ENCODE peak calls at places on chromosomes 5 and 9, in seven cellular contexts. One of them, this sample, is unnamed.

GRCh38 chr9:76905984-76906861 is at the start of gene PRUNE2:
- DNase-seq in HFF-Myc: peak; percentile 42
- DNase-seq in NCI-H460: peak; percentile 65
- DNase-seq in activated B cell treated with CpG ODN at 0.5 μM for 24 hours: no peak
- DNase-seq in stimulated activated CD4-positive, alpha-beta T cell treated with anti-CD3 and anti-CD28 coated beads, Interleukin-12 subunit alpha, Interleukin-12 subunit beta, amount 100 ng/mL, for 4 hours: no peak
- DNase-seq in EH: peak; percentile 76
- DNase-seq in HuH-7.5: no peak
- DNase-seq in this sample: peak; percentile 96

GRCh38 chr5:87746891-87747366 is 334.2 kb upstream of the CCNH start:
- DNase-seq in HuH-7.5: no peak
- DNase-seq in NCI-H460: no peak
- DNase-seq in activated B cell treated with CpG ODN at 0.5 μM for 24 hours: no peak
- DNase-seq in HFF-Myc: no peak
- DNase-seq in stimulated activated CD4-positive, alpha-beta T cell treated with anti-CD3 and anti-CD28 coated beads, Interleukin-12 subunit alpha, Interleukin-12 subunit beta, amount 100 ng/mL, for 4 hours: no peak
- DNase-seq in EH: no peak
- DNase-seq in this sample: no peak

GRCh38 chr9:14967450-14968321 is 57.5 kb upstream of the FREM1 start:
- DNase-seq in stimulated activated CD4-positive, alpha-beta T cell treated with anti-CD3 and anti-CD28 coated beads, Interleukin-12 subunit alpha, Interleukin-12 subunit beta, amount 100 ng/mL, for 4 hours: no peak
- DNase-seq in HFF-Myc: no peak
- DNase-seq in NCI-H460: no peak
- DNase-seq in HuH-7.5: no peak
- DNase-seq in activated B cell treated with CpG ODN at 0.5 μM for 24 hours: no peak
- DNase-seq in EH: no peak
- DNase-seq in this sample: no peak

GRCh38 chr9:97594414-97594921 is 38.7 kb downstream of the TSTD2 start:
- DNase-seq in activated B cell treated with CpG ODN at 0.5 μM for 24 hours: no peak
- DNase-seq in EH: no peak
- DNase-seq in stimulated activated CD4-positive, alpha-beta T cell treated with anti-CD3 and anti-CD28 coated beads, Interleukin-12 subunit alpha, Interleukin-12 subunit beta, amount 100 ng/mL, for 4 hours: no peak
- DNase-seq in HFF-Myc: no peak
- DNase-seq in HuH-7.5: no peak
- DNase-seq in NCI-H460: no peak
- DNase-seq in this sample: no peak

GRCh38 chr5:76691470-76692273 is 24.3 kb upstream of the F2R start:
- DNase-seq in activated B cell treated with CpG ODN at 0.5 μM for 24 hours: no peak
- DNase-seq in HuH-7.5: no peak
- DNase-seq in NCI-H460: no peak
- DNase-seq in HFF-Myc: peak; percentile 73
- DNase-seq in stimulated activated CD4-positive, alpha-beta T cell treated with anti-CD3 and anti-CD28 coated beads, Interleukin-12 subunit alpha, Interleukin-12 subunit beta, amount 100 ng/mL, for 4 hours: no peak
- DNase-seq in EH: peak; percentile 85
- DNase-seq in this sample: peak; percentile 23

GRCh38 chr9:1208185-1208584 is 158.0 kb downstream of the DMRT2 start:
- DNase-seq in activated B cell treated with CpG ODN at 0.5 μM for 24 hours: no peak
- DNase-seq in EH: peak; percentile 86
- DNase-seq in HuH-7.5: no peak
- DNase-seq in NCI-H460: no peak
- DNase-seq in HFF-Myc: no peak
- DNase-seq in stimulated activated CD4-positive, alpha-beta T cell treated with anti-CD3 and anti-CD28 coated beads, Interleukin-12 subunit alpha, Interleukin-12 subunit beta, amount 100 ng/mL, for 4 hours: no peak
- DNase-seq in this sample: no peak

GRCh38 chr9:28810375-28811075 is 1237.2 kb upstream of the C9orf72 start:
- DNase-seq in stimulated activated CD4-positive, alpha-beta T cell treated with anti-CD3 and anti-CD28 coated beads, Interleukin-12 subunit alpha, Interleukin-12 subunit beta, amount 100 ng/mL, for 4 hours: no peak
- DNase-seq in HFF-Myc: no peak
- DNase-seq in EH: no peak
- DNase-seq in activated B cell treated with CpG ODN at 0.5 μM for 24 hours: no peak
- DNase-seq in NCI-H460: no peak
- DNase-seq in HuH-7.5: no peak
- DNase-seq in this sample: no peak

GRCh38 chr9:130446111-130446861 is 1.5 kb downstream of the ASS1 start:
- DNase-seq in HFF-Myc: peak; percentile 70
- DNase-seq in EH: peak; percentile 95
- DNase-seq in HuH-7.5: no peak
- DNase-seq in activated B cell treated with CpG ODN at 0.5 μM for 24 hours: no peak
- DNase-seq in stimulated activated CD4-positive, alpha-beta T cell treated with anti-CD3 and anti-CD28 coated beads, Interleukin-12 subunit alpha, Interleukin-12 subunit beta, amount 100 ng/mL, for 4 hours: no peak
- DNase-seq in NCI-H460: no peak
- DNase-seq in this sample: peak; percentile 75

GRCh38 chr9:27179245-27179870 is 70.3 kb downstream of the TEK start:
- DNase-seq in stimulated activated CD4-positive, alpha-beta T cell treated with anti-CD3 and anti-CD28 coated beads, Interleukin-12 subunit alpha, Interleukin-12 subunit beta, amount 100 ng/mL, for 4 hours: no peak
- DNase-seq in NCI-H460: no peak
- DNase-seq in HFF-Myc: no peak
- DNase-seq in activated B cell treated with CpG ODN at 0.5 μM for 24 hours: no peak
- DNase-seq in EH: peak; percentile 64
- DNase-seq in HuH-7.5: no peak
- DNase-seq in this sample: no peak

This sample was measured in ELF-1.